ENCODE peak calls at places on chromosomes 2 and 18, in five cellular contexts. One of them, this sample, is unnamed. For H3K9me3, the result is how much of the 10 kb centered on the place peaks cover.

GRCh38 chr18:29123706-29124530 is 947.0 kb upstream of the CDH2 start:
- DNase-seq in left lung: no peak
- DNase-seq in stomach: no peak
- DNase-seq in aorta: no peak
- DNase-seq in A549: no peak
- DNase-seq in this sample: no peak

GRCh38 chr2:62817348-62817747 is 111.8 kb downstream of the EHBP1 start:
- DNase-seq in left lung: no peak
- DNase-seq in stomach: no peak
- DNase-seq in aorta: no peak
- DNase-seq in A549: no peak
- DNase-seq in this sample: no peak

GRCh38 chr2:121897335-121897970 is 142.0 kb downstream of the TSN start:
- DNase-seq in left lung: no peak
- DNase-seq in stomach: no peak
- DNase-seq in aorta: no peak
- DNase-seq in A549: peak
- DNase-seq in this sample: peak

GRCh38 chr18:60534539-60534938 is 162.0 kb upstream of the MC4R start:
- DNase-seq in left lung: no peak
- DNase-seq in stomach: no peak
- DNase-seq in aorta: no peak
- DNase-seq in A549: no peak
- DNase-seq in this sample: no peak

GRCh38 chr2:61178603-61179545 is 16.9 kb downstream of the C2orf74 start:
- DNase-seq in left lung: peak
- DNase-seq in stomach: no peak
- DNase-seq in aorta: no peak
- DNase-seq in A549: no peak
- DNase-seq in this sample: no peak

GRCh38 chr2:202965810-202966454 is 48.7 kb upstream of the NBEAL1 start:
- DNase-seq in left lung: no peak
- DNase-seq in stomach: no peak
- DNase-seq in aorta: no peak
- DNase-seq in A549: peak
- DNase-seq in this sample: peak

GRCh38 chr2:231384970-231385369 is 10.5 kb upstream of the B3GNT7 start:
- DNase-seq in left lung: no peak
- DNase-seq in stomach: no peak
- DNase-seq in aorta: no peak
- DNase-seq in A549: no peak
- DNase-seq in this sample: no peak

GRCh38 chr2:180012523-180012922 is 5.4 kb upstream of the CWC22 start:
- DNase-seq in left lung: no peak
- DNase-seq in stomach: no peak
- DNase-seq in aorta: no peak
- DNase-seq in A549: no peak
- DNase-seq in this sample: peak

GRCh38 chr2:207926133-207927076 is 98.9 kb downstream of the PLEKHM3 start:
- DNase-seq in left lung: no peak
- DNase-seq in stomach: no peak
- DNase-seq in aorta: peak
- DNase-seq in A549: no peak
- DNase-seq in this sample: peak

GRCh38 chr18:13577091-13577697 is 149.2 kb downstream of the FAM210A start:
- DNase-seq in left lung: no peak
- DNase-seq in stomach: no peak
- DNase-seq in aorta: no peak
- DNase-seq in A549: no peak
- DNase-seq in this sample: no peak

GRCh38 chr2:222399038-222399783 is 25.1 kb upstream of the SGPP2 start:
- DNase-seq in left lung: no peak
- DNase-seq in stomach: no peak
- DNase-seq in aorta: no peak
- DNase-seq in A549: no peak
- DNase-seq in this sample: no peak

GRCh38 chr2:154697422-154698237 is 865 bp upstream of the KCNJ3 start:
- DNase-seq in left lung: no peak
- DNase-seq in stomach: peak
- DNase-seq in aorta: peak
- DNase-seq in A549: no peak
- DNase-seq in this sample: no peak

GRCh38 chr2:230602562-230603230 is 109.9 kb upstream of the CAB39 start:
- DNase-seq in left lung: no peak
- DNase-seq in stomach: no peak
- DNase-seq in aorta: no peak
- DNase-seq in A549: no peak
- DNase-seq in this sample: no peak

GRCh38 chr2:113858764-113859163 is 31.1 kb upstream of the ACTR3 start:
- DNase-seq in left lung: no peak
- DNase-seq in stomach: no peak
- DNase-seq in aorta: no peak
- DNase-seq in A549: peak
- DNase-seq in this sample: peak

GRCh38 chr18:36704656-36705055 is 124.1 kb downstream of the TPGS2 start:
- DNase-seq in left lung: no peak
- DNase-seq in stomach: no peak
- DNase-seq in aorta: no peak
- DNase-seq in A549: no peak
- DNase-seq in this sample: no peak

GRCh38 chr2:85840091-85840490 is 48.7 kb downstream of the ST3GAL5 start:
- DNase-seq in left lung: no peak
- DNase-seq in stomach: no peak
- DNase-seq in aorta: no peak
- DNase-seq in A549: no peak
- DNase-seq in this sample: no peak

GRCh38 chr2:73947412-73948018 is 20.8 kb downstream of the DGUOK start:
- DNase-seq in left lung: no peak
- DNase-seq in stomach: no peak
- DNase-seq in aorta: no peak
- DNase-seq in A549: no peak
- DNase-seq in this sample: no peak

GRCh38 chr2:142907653-142908052 is 30.2 kb downstream of the KYNU start:
- DNase-seq in left lung: no peak
- DNase-seq in stomach: no peak
- DNase-seq in aorta: no peak
- DNase-seq in A549: no peak
- DNase-seq in this sample: no peak

GRCh38 chr2:175030380-175031271 is 25.4 kb upstream of the CHN1 start:
- DNase-seq in left lung: no peak
- DNase-seq in stomach: no peak
- DNase-seq in aorta: no peak
- DNase-seq in A549: peak
- DNase-seq in this sample: peak

GRCh38 chr2:10526281-10526680 is 78.2 kb upstream of the ODC1 start:
- DNase-seq in left lung: no peak
- DNase-seq in stomach: no peak
- DNase-seq in aorta: peak
- DNase-seq in A549: no peak
- DNase-seq in this sample: no peak

GRCh38 chr2:15145046-15145817 is 415.9 kb downstream of the NBAS start:
- DNase-seq in left lung: no peak
- DNase-seq in stomach: no peak
- DNase-seq in aorta: no peak
- DNase-seq in A549: no peak
- DNase-seq in this sample: no peak

GRCh38 chr2:25309402-25309801 is 32.3 kb downstream of the DNMT3A start:
- DNase-seq in left lung: no peak
- DNase-seq in stomach: peak
- DNase-seq in aorta: no peak
- DNase-seq in A549: peak
- DNase-seq in this sample: no peak

GRCh38 chr2:227325824-227326195 is 759 bp downstream of the MFF start:
- DNase-seq in left lung: peak
- DNase-seq in stomach: peak
- DNase-seq in aorta: peak
- DNase-seq in A549: peak
- DNase-seq in this sample: no peak

GRCh38 chr2:161147856-161148255 is 12.4 kb upstream of the TANK start:
- DNase-seq in left lung: no peak
- DNase-seq in stomach: no peak
- DNase-seq in aorta: no peak
- DNase-seq in A549: no peak
- DNase-seq in this sample: no peak
- H3K9me3 ChIP-seq in left lung: under half
- H3K9me3 ChIP-seq in stomach: under half
- H3K9me3 ChIP-seq in aorta: under half
- H3K9me3 ChIP-seq in A549: under half
- H3K9me3 ChIP-seq in this sample: under half

GRCh38 chr18:74980669-74981068 is 228.3 kb downstream of the PTGR3 start:
- DNase-seq in left lung: no peak
- DNase-seq in stomach: no peak
- DNase-seq in aorta: no peak
- DNase-seq in A549: no peak
- DNase-seq in this sample: no peak

GRCh38 chr18:74981476-74981875 is 227.5 kb downstream of the PTGR3 start:
- DNase-seq in left lung: no peak
- DNase-seq in stomach: no peak
- DNase-seq in aorta: no peak
- DNase-seq in A549: no peak
- DNase-seq in this sample: no peak

DNA sequence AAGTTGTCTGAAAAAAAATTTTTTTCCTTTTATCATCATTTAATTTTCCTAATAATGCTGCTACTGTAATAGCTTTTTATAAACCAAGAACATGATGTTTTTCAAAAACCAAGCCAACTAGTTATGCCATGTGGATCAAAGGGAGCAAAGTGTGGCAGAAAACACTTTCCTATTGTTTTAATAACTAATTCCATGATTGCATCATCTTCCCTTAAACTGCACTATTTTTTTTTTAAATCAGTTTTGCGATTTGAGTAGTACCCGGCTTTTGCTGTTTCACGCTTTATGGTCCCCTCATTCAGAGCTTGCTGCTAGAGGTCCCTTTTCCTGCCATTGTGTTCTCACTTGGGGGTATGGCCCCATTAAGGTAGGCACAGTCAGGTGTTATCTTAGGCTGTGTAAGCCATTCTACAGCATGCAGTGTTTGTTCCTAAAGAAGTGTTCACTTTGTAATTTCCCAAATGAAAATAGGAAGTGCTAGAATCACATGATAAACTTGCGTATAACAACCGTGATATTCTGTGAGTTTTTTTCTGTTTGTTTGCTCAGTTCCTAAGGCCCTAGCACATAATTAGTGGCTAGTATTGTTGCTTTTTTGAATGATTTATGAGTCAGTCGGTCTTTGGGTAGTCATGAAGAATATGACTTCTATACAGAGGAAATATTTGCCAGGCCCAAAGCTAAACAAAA is 225.8 kb downstream of the PTGR3 start:
- DNase-seq in left lung: no peak
- DNase-seq in stomach: no peak
- DNase-seq in aorta: no peak
- DNase-seq in A549: no peak
- DNase-seq in this sample: no peak
- H3K27ac ChIP-seq in left lung: peak
- H3K27ac ChIP-seq in stomach: no peak
- H3K27ac ChIP-seq in aorta: no peak
- H3K27ac ChIP-seq in A549: no peak
- H3K27ac ChIP-seq in this sample: no peak

GRCh38 chr2:224217962-224218347 is 178.9 kb upstream of the SERPINE2 start:
- DNase-seq in left lung: peak
- DNase-seq in stomach: no peak
- DNase-seq in aorta: peak
- DNase-seq in A549: no peak
- DNase-seq in this sample: peak
- H3K9me3 ChIP-seq in left lung: under half
- H3K9me3 ChIP-seq in stomach: under half
- H3K9me3 ChIP-seq in aorta: under half
- H3K9me3 ChIP-seq in A549: under half
- H3K9me3 ChIP-seq in this sample: under half

GRCh38 chr2:11559066-11559785 is 25.4 kb downstream of the GREB1 start:
- DNase-seq in left lung: no peak
- DNase-seq in stomach: no peak
- DNase-seq in aorta: no peak
- DNase-seq in A549: no peak
- DNase-seq in this sample: no peak
- H3K27ac ChIP-seq in left lung: no peak
- H3K27ac ChIP-seq in stomach: no peak
- H3K27ac ChIP-seq in aorta: no peak
- H3K27ac ChIP-seq in A549: no peak
- H3K27ac ChIP-seq in this sample: no peak

This sample was measured in AG04450.